ENCODE peak calls at places on chromosomes 13 and 19, in four cellular contexts. R, C, S and Y are unnamed samples.

GRCh38 chr19:58385313-58386165 is 1.5 kb upstream of the RPS5 start:
- DNase-seq in C (no peak), R (no peak), S (no peak), Y (no peak)

GRCh38 chr19:49216076-49216475 is 58.5 kb downstream of the TRPM4 start:
- DNase-seq in R (no peak), S (peak), C (no peak), Y (no peak)

GRCh38 chr19:38792250-38793111 is 3.5 kb downstream of the LGALS7B start:
- DNase-seq in R (no peak), S (no peak), C (no peak), Y (peak)

GRCh38 chr13:96551540-96551939 is 442.7 kb downstream of the OXGR1 start:
- DNase-seq in R (no peak), S (no peak), C (no peak), Y (no peak)

GRCh38 chr19:43519436-43520088 is 7.4 kb downstream of the ETHE1 start:
- DNase-seq in C (peak), R (peak), S (peak), Y (peak)

GRCh38 chr19:50315773-50316448 is 13.3 kb downstream of the KCNC3 start:
- DNase-seq in S (peak), C (no peak), R (no peak), Y (peak)

GRCh38 chr19:52535831-52536800 is 8.6 kb downstream of the ZNF808 start:
- DNase-seq in S (no peak), R (peak), C (no peak), Y (peak)

GRCh38 chr19:17281391-17282304 is at the start of gene ANKLE1:
- DNase-seq in R (peak), C (no peak), S (peak), Y (peak)

GRCh38 chr19:36051637-36052036 is 2.4 kb downstream of the THAP8 start:
- DNase-seq in S (no peak), R (no peak), C (no peak), Y (peak)

GRCh38 chr19:55602104-55603001 is 2.3 kb downstream of the ZNF524 start:
- DNase-seq in R (no peak), S (no peak), C (no peak), Y (no peak)

GRCh38 chr13:69947577-69947976 is 160.0 kb upstream of the ATXN8OS start:
- DNase-seq in S (no peak), R (no peak), C (no peak), Y (no peak)

GRCh38 chr19:46180701-46181385 is 32.8 kb downstream of the IGFL2 start:
- DNase-seq in S (no peak), R (no peak), C (no peak), Y (no peak)

GRCh38 chr19:44951179-44952159 is 3.7 kb upstream of the CLPTM1 start:
- DNase-seq in R (no peak), S (peak), C (peak), Y (peak)

GRCh38 chr13:97855570-97855970 is 97.9 kb upstream of the IPO5 start:
- DNase-seq in S (peak), R (peak), C (peak), Y (no peak)

GRCh38 chr19:35109395-35110112 is 6.1 kb upstream of the FXYD3 start:
- DNase-seq in R (no peak), S (no peak), C (no peak), Y (no peak)

GRCh38 chr19:53521373-53522202 is 16.4 kb upstream of the ZNF331 start:
- DNase-seq in S (no peak), R (no peak), C (no peak), Y (no peak)

GRCh38 chr13:94128430-94128829 is 351.1 kb downstream of the DCT start:
- DNase-seq in S (no peak), R (no peak), C (no peak), Y (no peak)
- TF ChIP-seq MAX in S (no peak), R (no peak), C (no peak), Y (no peak)

GRCh38 chr13:40993987-40994386 is 25.1 kb downstream of the ELF1 start:
- DNase-seq in S (no peak), R (no peak), C (no peak), Y (no peak)

GRCh38 chr13:40995997-40996396 is 23.1 kb downstream of the ELF1 start:
- DNase-seq in C (no peak), S (no peak), R (no peak), Y (no peak)

GRCh38 chr13:40996433-40997095 is 22.6 kb downstream of the ELF1 start:
- DNase-seq in R (no peak), C (no peak), S (no peak), Y (no peak)

GRCh38 chr13:40993119-40993518 is 26.0 kb downstream of the ELF1 start:
- DNase-seq in S (no peak), C (no peak), R (no peak), Y (peak)

GRCh38 chr13:40994581-40995230 is 24.4 kb downstream of the ELF1 start:
- DNase-seq in R (no peak), C (no peak), S (no peak), Y (no peak)
- TF ChIP-seq ATF3 in R (no peak), C (no peak), S (no peak), Y (no peak)

GRCh38 chr19:5041168-5042038 is 72.5 kb downstream of the KDM4B start:
- DNase-seq in S (no peak), C (no peak), R (no peak), Y (no peak)
- TF ChIP-seq TCF7 in S (no peak), C (no peak), R (no peak), Y (no peak)

DNA sequence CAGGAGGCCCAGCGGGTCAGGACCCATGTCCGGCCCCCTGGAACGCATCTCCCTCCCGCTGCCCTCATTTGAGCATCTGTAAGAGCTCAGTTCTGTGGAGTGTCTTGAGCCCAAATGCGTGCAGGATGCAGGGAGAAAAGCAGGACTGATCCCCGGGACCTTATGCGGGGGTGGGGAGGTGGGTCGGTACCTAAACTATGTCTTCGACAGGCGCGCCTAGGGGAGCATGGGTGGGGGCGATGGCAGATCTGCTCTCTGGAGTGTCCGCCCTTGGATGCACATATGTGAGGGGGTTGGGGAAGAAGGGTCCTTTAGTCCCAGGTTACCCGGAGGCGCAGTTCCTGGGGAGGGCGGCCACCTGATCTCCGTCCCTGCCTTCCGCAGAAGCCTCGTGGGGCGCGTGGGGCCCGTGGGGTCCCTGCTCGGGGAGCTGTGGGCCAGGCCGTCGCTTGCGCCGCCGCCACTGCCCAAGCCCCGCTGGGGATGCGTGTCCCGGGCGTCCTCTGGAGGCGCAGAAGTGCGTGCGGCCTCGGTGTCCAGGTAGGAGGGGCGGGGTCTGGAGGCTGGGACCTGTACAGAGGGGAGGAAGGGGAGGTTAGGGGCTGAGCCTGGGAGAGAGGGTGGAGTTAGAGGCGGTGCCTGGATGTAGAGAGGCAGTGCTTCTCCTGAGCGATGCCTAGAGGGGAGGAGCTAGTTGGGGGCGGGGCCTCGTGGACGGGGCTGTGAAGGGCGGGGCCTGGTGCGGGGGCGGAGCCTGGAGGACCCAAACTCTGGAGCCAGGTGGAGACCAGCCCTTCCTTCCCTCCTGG is 2.8 kb downstream of the CILP2 start:
- DNase-seq in C (no peak), S (peak), R (no peak), Y (peak)
- TF ChIP-seq MAX in C (no peak), S (no peak), R (no peak), Y (peak)

GRCh38 chr19:15289673-15290072 is 42.7 kb downstream of the BRD4 start:
- DNase-seq in R (no peak), C (no peak), S (no peak), Y (no peak)

GRCh38 chr19:15291666-15292065 is 40.7 kb downstream of the BRD4 start:
- DNase-seq in S (no peak), R (no peak), C (no peak), Y (no peak)

GRCh38 chr19:15290149-15290548 is 42.2 kb downstream of the BRD4 start:
- DNase-seq in R (no peak), S (no peak), C (no peak), Y (no peak)

GRCh38 chr19:15292140-15292539 is 40.2 kb downstream of the BRD4 start:
- DNase-seq in R (no peak), C (no peak), S (no peak), Y (no peak)

DNA sequence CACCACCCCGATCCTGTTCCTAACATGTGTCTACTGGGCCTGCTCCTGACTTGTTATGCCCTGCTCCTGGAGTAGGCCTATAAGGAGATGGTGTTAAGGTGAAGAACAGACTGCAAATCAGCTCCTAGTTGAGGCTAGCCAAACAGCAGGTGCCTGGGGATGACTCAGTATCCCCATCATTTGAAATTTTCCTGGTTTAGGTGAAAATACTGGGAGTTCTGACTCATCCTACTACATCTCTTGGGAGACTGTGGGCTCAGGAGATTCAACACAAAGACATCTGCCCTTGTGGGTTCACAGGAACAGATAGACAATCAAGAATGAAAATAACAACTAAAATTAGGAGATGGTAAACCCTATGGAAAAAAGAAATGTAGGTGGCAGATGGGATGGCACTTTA is 41.2 kb downstream of the BRD4 start:
- DNase-seq in S (no peak), C (no peak), R (no peak), Y (no peak)
- TF ChIP-seq ATF3 in S (no peak), C (no peak), R (no peak), Y (no peak)

DNA sequence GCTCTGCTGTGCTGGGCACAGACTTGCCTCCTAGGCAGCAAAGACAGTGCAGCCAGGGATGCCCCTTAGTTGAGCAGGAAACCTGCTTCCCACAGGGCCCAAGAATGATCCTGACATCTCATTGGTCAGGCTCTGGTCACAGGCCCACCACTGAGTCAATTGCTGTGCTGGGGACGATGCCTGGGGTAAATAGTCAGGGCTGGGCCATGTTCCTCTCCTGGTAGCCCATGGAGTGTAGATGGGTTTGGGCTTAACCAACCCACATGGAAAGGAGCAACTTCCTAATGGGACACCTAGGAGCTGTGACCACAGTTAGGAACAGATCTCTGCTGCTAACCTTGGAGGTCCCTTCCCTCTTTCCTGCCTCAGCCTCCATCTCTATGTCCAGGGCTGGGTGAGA is 212.5 kb upstream of the ZNF536 start:
- DNase-seq in C (no peak), R (no peak), S (no peak), Y (no peak)
- TF ChIP-seq TCF7 in C (no peak), R (no peak), S (no peak), Y (no peak)

GRCh38 chr19:7513809-7514642 is 1.9 kb upstream of the ZNF358 start:
- DNase-seq in R (no peak), S (no peak), C (no peak), Y (no peak)

GRCh38 chr19:7516878-7517277 is 975 bp downstream of the ZNF358 start:
- DNase-seq in S (no peak), C (no peak), R (no peak), Y (no peak)

GRCh38 chr19:7516281-7516862 is 469 bp downstream of the ZNF358 start:
- DNase-seq in R (no peak), S (no peak), C (no peak), Y (no peak)

GRCh38 chr19:7515091-7515470 is 822 bp upstream of the ZNF358 start:
- DNase-seq in C (no peak), S (no peak), R (no peak), Y (no peak)

GRCh38 chr19:7515471-7516226 is at the start of gene ZNF358:
- DNase-seq in R (no peak), S (peak), C (peak), Y (peak)
- TF ChIP-seq MAX in R (no peak), S (no peak), C (peak), Y (no peak)

GRCh38 chr13:44267966-44268365 is 105.7 kb upstream of the SERP2 start:
- DNase-seq in C (no peak), S (no peak), R (no peak), Y (no peak)
- TF ChIP-seq ATF3 in C (no peak), S (no peak), R (no peak), Y (no peak)